ENCODE peak calls at places on chromosomes 5 and 9, in four cellular contexts. One of them, this sample, is unnamed.

GRCh38 chr5:149423287-149424268 is 44.5 kb upstream of the IL17B start:
- DNase-seq in coronary artery: no peak
- DNase-seq in caudate nucleus: no peak
- DNase-seq in tibial nerve: no peak
- DNase-seq in this sample: peak; percentile 82

GRCh38 chr5:143870871-143871632 is 59.1 kb downstream of the HMHB1 start:
- DNase-seq in coronary artery: no peak
- DNase-seq in caudate nucleus: no peak
- DNase-seq in tibial nerve: no peak
- DNase-seq in this sample: no peak

GRCh38 chr5:31809037-31809910 is 170.3 kb downstream of the PDZD2 start:
- DNase-seq in coronary artery: no peak
- DNase-seq in caudate nucleus: peak; percentile 64
- DNase-seq in tibial nerve: peak; percentile 40
- DNase-seq in this sample: peak; percentile 80

GRCh38 chr9:91151014-91151740 is 210.5 kb downstream of the AUH start:
- DNase-seq in coronary artery: no peak
- DNase-seq in caudate nucleus: no peak
- DNase-seq in tibial nerve: no peak
- DNase-seq in this sample: no peak

GRCh38 chr9:34571180-34571800 is 18.2 kb downstream of the CNTFR start:
- DNase-seq in coronary artery: no peak
- DNase-seq in caudate nucleus: no peak
- DNase-seq in tibial nerve: no peak
- DNase-seq in this sample: no peak

GRCh38 chr5:142779163-142779562 is 9.0 kb downstream of the ARHGAP26 start:
- DNase-seq in coronary artery: no peak
- DNase-seq in caudate nucleus: no peak
- DNase-seq in tibial nerve: no peak
- DNase-seq in this sample: no peak

GRCh38 chr9:135240871-135241311 is 153.4 kb downstream of the OLFM1 start:
- DNase-seq in coronary artery: no peak
- DNase-seq in caudate nucleus: no peak
- DNase-seq in tibial nerve: no peak
- DNase-seq in this sample: no peak

GRCh38 chr5:10275460-10275859 is 25.4 kb downstream of the CCT5 start:
- DNase-seq in coronary artery: peak; percentile 9
- DNase-seq in caudate nucleus: no peak
- DNase-seq in tibial nerve: no peak
- DNase-seq in this sample: no peak

GRCh38 chr9:4325113-4325512 is 25.2 kb upstream of the GLIS3 start:
- DNase-seq in coronary artery: no peak
- DNase-seq in caudate nucleus: no peak
- DNase-seq in tibial nerve: no peak
- DNase-seq in this sample: no peak

GRCh38 chr9:70315389-70315788 is 56.6 kb downstream of the SMC5 start:
- DNase-seq in coronary artery: no peak
- DNase-seq in caudate nucleus: no peak
- DNase-seq in tibial nerve: no peak
- DNase-seq in this sample: no peak

GRCh38 chr5:111734013-111734412 is 23.0 kb downstream of the NREP start:
- DNase-seq in coronary artery: no peak
- DNase-seq in caudate nucleus: no peak
- DNase-seq in tibial nerve: no peak
- DNase-seq in this sample: no peak

GRCh38 chr5:39455645-39456044 is 30.9 kb upstream of the DAB2 start:
- DNase-seq in coronary artery: no peak
- DNase-seq in caudate nucleus: no peak
- DNase-seq in tibial nerve: no peak
- DNase-seq in this sample: no peak

GRCh38 chr9:69657269-69657668 is 14.9 kb downstream of the APBA1 start:
- DNase-seq in coronary artery: no peak
- DNase-seq in caudate nucleus: no peak
- DNase-seq in tibial nerve: no peak
- DNase-seq in this sample: no peak

GRCh38 chr9:28909526-28909925 is 1336.2 kb upstream of the C9orf72 start:
- DNase-seq in coronary artery: no peak
- DNase-seq in caudate nucleus: no peak
- DNase-seq in tibial nerve: no peak
- DNase-seq in this sample: no peak

GRCh38 chr5:15682122-15682521 is 182.1 kb downstream of the FBXL7 start:
- DNase-seq in coronary artery: no peak
- DNase-seq in caudate nucleus: no peak
- DNase-seq in tibial nerve: no peak
- DNase-seq in this sample: no peak

GRCh38 chr9:107000218-107000617 is 137.3 kb downstream of the ZNF462 start:
- DNase-seq in coronary artery: no peak
- DNase-seq in caudate nucleus: no peak
- DNase-seq in tibial nerve: no peak
- DNase-seq in this sample: no peak

GRCh38 chr5:144191998-144192397 is 21.3 kb downstream of the KCTD16 start:
- DNase-seq in coronary artery: no peak
- DNase-seq in caudate nucleus: no peak
- DNase-seq in tibial nerve: no peak
- DNase-seq in this sample: no peak

GRCh38 chr5:61991426-61991825 is 314.6 kb upstream of the KIF2A start:
- DNase-seq in coronary artery: no peak
- DNase-seq in caudate nucleus: no peak
- DNase-seq in tibial nerve: no peak
- DNase-seq in this sample: no peak

GRCh38 chr5:116068028-116068632 is 16.7 kb upstream of the COMMD10 start:
- DNase-seq in coronary artery: no peak
- DNase-seq in caudate nucleus: no peak
- DNase-seq in tibial nerve: no peak
- DNase-seq in this sample: no peak

GRCh38 chr9:138073408-138073807 is 195.8 kb downstream of the CACNA1B start:
- DNase-seq in coronary artery: peak; percentile 52
- DNase-seq in caudate nucleus: no peak
- DNase-seq in tibial nerve: no peak
- DNase-seq in this sample: peak; percentile 31

GRCh38 chr9:70947086-70947485 is 174.3 kb downstream of the TRPM3 start:
- DNase-seq in coronary artery: no peak
- DNase-seq in caudate nucleus: no peak
- DNase-seq in tibial nerve: no peak
- DNase-seq in this sample: no peak

GRCh38 chr9:97748525-97748924 is 51.4 kb upstream of the XPA start:
- DNase-seq in coronary artery: peak; percentile 35
- DNase-seq in caudate nucleus: no peak
- DNase-seq in tibial nerve: no peak
- DNase-seq in this sample: no peak

GRCh38 chr5:83815661-83816060 is 95.0 kb upstream of the HAPLN1 start:
- DNase-seq in coronary artery: no peak
- DNase-seq in caudate nucleus: no peak
- DNase-seq in tibial nerve: no peak
- DNase-seq in this sample: no peak

GRCh38 chr9:133105461-133105770 is 15.6 kb downstream of the RALGDS start:
- DNase-seq in coronary artery: peak; percentile 71
- DNase-seq in caudate nucleus: no peak
- DNase-seq in tibial nerve: no peak
- DNase-seq in this sample: peak; percentile 52

GRCh38 chr5:141100243-141100805 is at the start of gene PCDHB3:
- DNase-seq in coronary artery: no peak
- DNase-seq in caudate nucleus: no peak
- DNase-seq in tibial nerve: no peak
- DNase-seq in this sample: no peak

GRCh38 chr5:126265917-126266316 is 157.3 kb upstream of the GRAMD2B start:
- DNase-seq in coronary artery: no peak
- DNase-seq in caudate nucleus: no peak
- DNase-seq in tibial nerve: no peak
- DNase-seq in this sample: no peak

GRCh38 chr5:116583085-116583766 is 8.6 kb upstream of the SEMA6A start:
- DNase-seq in coronary artery: no peak
- DNase-seq in caudate nucleus: no peak
- DNase-seq in tibial nerve: no peak
- DNase-seq in this sample: no peak

GRCh38 chr5:1506242-1507015 is 17.3 kb downstream of the LPCAT1 start:
- DNase-seq in coronary artery: no peak
- DNase-seq in caudate nucleus: no peak
- DNase-seq in tibial nerve: no peak
- DNase-seq in this sample: no peak
- H3K27ac ChIP-seq in coronary artery: no peak overlapping the region
- H3K27ac ChIP-seq in caudate nucleus: no peak overlapping the region
- H3K27ac ChIP-seq in tibial nerve: no peak overlapping the region
- H3K27ac ChIP-seq in this sample: no peak overlapping the region

GRCh38 chr5:169742773-169743296 is 105.8 kb downstream of the DOCK2 start:
- DNase-seq in coronary artery: no peak
- DNase-seq in caudate nucleus: no peak
- DNase-seq in tibial nerve: no peak
- DNase-seq in this sample: no peak
- H3K27ac ChIP-seq in coronary artery: no peak overlapping the region
- H3K27ac ChIP-seq in caudate nucleus: no peak overlapping the region
- H3K27ac ChIP-seq in tibial nerve: no peak overlapping the region
- H3K27ac ChIP-seq in this sample: no peak overlapping the region

DNA sequence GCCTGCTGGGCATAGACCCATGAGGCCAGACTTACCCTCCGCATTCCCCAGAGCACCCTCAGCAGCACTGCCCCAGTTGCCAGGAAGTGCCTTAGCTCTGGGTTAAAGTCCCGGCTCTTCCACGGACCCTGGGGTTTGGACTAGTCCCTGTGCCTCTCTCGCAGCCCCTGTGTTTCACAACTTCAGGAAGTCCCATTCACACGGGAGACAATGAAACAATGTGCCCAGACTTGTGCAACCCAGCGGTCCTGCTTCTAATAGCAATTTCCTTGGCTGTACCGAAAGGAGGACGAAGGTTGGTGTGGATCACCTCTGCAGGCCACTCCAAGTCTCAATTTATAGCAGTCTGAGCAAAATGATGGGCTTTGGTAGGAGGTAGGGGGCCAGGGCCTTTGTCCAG is 41.8 kb upstream of the FAT2 start:
- DNase-seq in coronary artery: no peak
- DNase-seq in caudate nucleus: no peak
- DNase-seq in tibial nerve: no peak
- DNase-seq in this sample: no peak
- H3K27ac ChIP-seq in coronary artery: no peak overlapping the region
- H3K27ac ChIP-seq in caudate nucleus: no peak overlapping the region
- H3K27ac ChIP-seq in tibial nerve: no peak overlapping the region
- H3K27ac ChIP-seq in this sample: no peak overlapping the region

GRCh38 chr5:57822651-57823050 is 340.0 kb upstream of the ACTBL2 start:
- DNase-seq in coronary artery: no peak
- DNase-seq in caudate nucleus: no peak
- DNase-seq in tibial nerve: no peak
- DNase-seq in this sample: no peak
- H3K27ac ChIP-seq in coronary artery: no peak overlapping the region
- H3K27ac ChIP-seq in caudate nucleus: no peak overlapping the region
- H3K27ac ChIP-seq in tibial nerve: no peak overlapping the region
- H3K27ac ChIP-seq in this sample: no peak overlapping the region

GRCh38 chr5:72487151-72487550 is 20.1 kb downstream of the ZNF366 start:
- DNase-seq in coronary artery: no peak
- DNase-seq in caudate nucleus: no peak
- DNase-seq in tibial nerve: no peak
- DNase-seq in this sample: no peak
- H3K27ac ChIP-seq in coronary artery: no peak overlapping the region
- H3K27ac ChIP-seq in caudate nucleus: no peak overlapping the region
- H3K27ac ChIP-seq in tibial nerve: no peak overlapping the region
- H3K27ac ChIP-seq in this sample: no peak overlapping the region

GRCh38 chr9:16352232-16352631 is 518.2 kb downstream of the BNC2 start:
- DNase-seq in coronary artery: no peak
- DNase-seq in caudate nucleus: no peak
- DNase-seq in tibial nerve: no peak
- DNase-seq in this sample: no peak

GRCh38 chr9:16356196-16356765 is 514.2 kb downstream of the BNC2 start:
- DNase-seq in coronary artery: no peak
- DNase-seq in caudate nucleus: no peak
- DNase-seq in tibial nerve: no peak
- DNase-seq in this sample: no peak

GRCh38 chr9:16347886-16348285 is 522.6 kb downstream of the BNC2 start:
- DNase-seq in coronary artery: no peak
- DNase-seq in caudate nucleus: no peak
- DNase-seq in tibial nerve: no peak
- DNase-seq in this sample: peak; percentile 10

GRCh38 chr9:16348531-16348930 is 521.9 kb downstream of the BNC2 start:
- DNase-seq in coronary artery: no peak
- DNase-seq in caudate nucleus: no peak
- DNase-seq in tibial nerve: no peak
- DNase-seq in this sample: peak; percentile 3

GRCh38 chr9:16352791-16353401 is 517.6 kb downstream of the BNC2 start:
- DNase-seq in coronary artery: no peak
- DNase-seq in caudate nucleus: no peak
- DNase-seq in tibial nerve: no peak
- DNase-seq in this sample: peak; percentile 3
- H3K27ac ChIP-seq in coronary artery: no peak overlapping the region
- H3K27ac ChIP-seq in caudate nucleus: no peak overlapping the region
- H3K27ac ChIP-seq in tibial nerve: no peak overlapping the region
- H3K27ac ChIP-seq in this sample: no peak overlapping the region

GRCh38 chr9:127520941-127521918 is 69.9 kb downstream of the LRSAM1 start:
- DNase-seq in coronary artery: peak; percentile 74
- DNase-seq in caudate nucleus: no peak
- DNase-seq in tibial nerve: no peak
- DNase-seq in this sample: no peak
- H3K27ac ChIP-seq in coronary artery: peak overlapping the region; percentile 92
- H3K27ac ChIP-seq in caudate nucleus: peak overlapping the region; percentile 71
- H3K27ac ChIP-seq in tibial nerve: peak overlapping the region; percentile 84
- H3K27ac ChIP-seq in this sample: peak overlapping the region; percentile 81

This sample was measured in tibial artery.